ENCODE peak calls at places on chromosomes 13 and 19, in nine cellular contexts. E is ascending aorta; G is transverse colon; U is cardiac muscle cell; J is Peyer's patch; Y is neural progenitor cell; V is naive thymus-derived CD4-positive, alpha-beta T cell; H is thoracic aorta; X is GM23248. D is an unnamed sample.

GRCh38 chr13:30690282-30691188 is 44.8 kb upstream of the ALOX5AP start:
- DNase-seq in X (peak; percentile 96), H (no peak), Y (no peak), J (peak; percentile 56), E (peak; percentile 56), V (no peak), U (no peak), G (peak; percentile 74), D (no peak)

GRCh38 chr13:28590450-28590849 is 68.5 kb upstream of the POMP start:
- DNase-seq in H (no peak), X (no peak), E (no peak), U (no peak), Y (no peak), V (no peak), G (no peak), J (no peak), D (no peak)

GRCh38 chr19:4295972-4296771 is 6.0 kb downstream of the TMIGD2 start:
- DNase-seq in V (no peak), U (no peak), H (no peak), Y (no peak), X (no peak), E (no peak), G (peak; percentile 22), J (no peak), D (no peak)

GRCh38 chr13:114107686-114108081 is 24.7 kb downstream of the RASA3 start:
- DNase-seq in V (no peak), G (peak; percentile 8), U (no peak), X (peak; percentile 86), E (no peak), Y (no peak), H (no peak), J (no peak), D (no peak)

GRCh38 chr19:10104665-10105221 is 1.4 kb upstream of the PPAN start:
- DNase-seq in V (peak; percentile 68), X (no peak), H (no peak), Y (no peak), G (peak; percentile 58), E (no peak), U (no peak), J (peak; percentile 86), D (peak; percentile 88)

GRCh38 chr19:13839938-13840750 is 36.8 kb upstream of the NANOS3 start:
- DNase-seq in X (peak; percentile 94), J (peak; percentile 44), Y (no peak), H (no peak), E (peak; percentile 60), V (no peak), G (peak; percentile 91), U (no peak), D (peak; percentile 51)

GRCh38 chr13:25473864-25474263 is 102.1 kb downstream of the ATP8A2 start:
- DNase-seq in X (peak; percentile 14), V (no peak), G (no peak), H (no peak), J (no peak), Y (no peak), E (no peak), U (no peak), D (no peak)

GRCh38 chr13:51584731-51585191 is 499 bp downstream of the WDFY2 start:
- DNase-seq in X (peak; percentile 77), G (peak; percentile 62), V (peak; percentile 68), J (peak; percentile 61), U (peak; percentile 66), H (peak; percentile 15), Y (peak; percentile 84), E (no peak), D (peak; percentile 79)

GRCh38 chr19:3459322-3459881 is 20.9 kb downstream of the SMIM24 start:
- DNase-seq in Y (no peak), G (peak; percentile 63), U (peak; percentile 60), J (peak; percentile 24), V (no peak), H (peak; percentile 87), X (peak; percentile 94), E (peak; percentile 80), D (no peak)

GRCh38 chr13:47216176-47216822 is 319.4 kb upstream of the HTR2A start:
- DNase-seq in V (no peak), E (no peak), J (no peak), H (no peak), G (no peak), U (no peak), X (peak; percentile 57), Y (no peak), D (no peak)

GRCh38 chr13:39531646-39532045 is 71.3 kb downstream of the LHFPL6 start:
- DNase-seq in J (no peak), G (no peak), Y (no peak), U (no peak), V (no peak), H (no peak), E (no peak), X (peak; percentile 50), D (no peak)

GRCh38 chr19:4352701-4353121 is 9.3 kb downstream of the MPND start:
- DNase-seq in E (no peak), X (peak; percentile 72), J (no peak), U (peak; percentile 76), Y (peak; percentile 84), V (peak; percentile 31), H (no peak), G (no peak), D (peak; percentile 58)

GRCh38 chr19:7874080-7874856 is at the start of gene PRR36:
- DNase-seq in J (no peak), Y (peak; percentile 92), X (no peak), V (no peak), G (no peak), U (peak; percentile 90), H (no peak), E (no peak), D (no peak)

DNA sequence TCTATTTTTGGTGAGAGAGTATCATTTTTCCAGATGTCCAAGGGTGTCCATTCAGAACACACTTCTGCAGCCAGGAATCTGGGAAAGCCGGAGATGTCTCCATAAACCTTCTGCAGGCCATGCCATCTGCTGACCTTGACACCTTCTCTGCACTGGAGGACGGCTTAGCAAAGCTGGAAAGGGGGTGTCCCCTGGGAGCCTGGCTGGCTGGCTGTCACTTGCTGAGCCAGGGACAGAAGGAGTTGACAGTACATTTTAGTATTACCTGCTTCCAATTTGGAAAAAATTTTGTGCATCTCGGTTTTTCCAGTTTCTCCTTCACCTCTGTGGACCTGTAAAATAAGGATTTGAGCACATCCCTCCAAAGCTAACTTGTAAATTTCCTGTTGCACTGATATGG is 8.2 kb upstream of the CHST8 start:
- DNase-seq in V (no peak), H (no peak), J (no peak), Y (no peak), E (no peak), X (no peak), U (no peak), G (no peak), D (no peak)
- H3K36me3 ChIP-seq in V (no peaks in the 10 kb centered on the region), H (no peaks in the 10 kb centered on the region), J (no peaks in the 10 kb centered on the region), Y (no peaks in the 10 kb centered on the region), E (no peaks in the 10 kb centered on the region), X (no peaks in the 10 kb centered on the region), U (no peaks in the 10 kb centered on the region), G (no peaks in the 10 kb centered on the region), D (no peaks in the 10 kb centered on the region)

GRCh38 chr19:33268162-33268991 is 34.0 kb downstream of the CEBPA start:
- DNase-seq in U (no peak), G (no peak), E (no peak), X (no peak), H (no peak), J (no peak), V (no peak), Y (no peak), D (no peak)
- H3K27ac ChIP-seq in U (no peak overlapping the region), G (no peak overlapping the region), E (no peak overlapping the region), X (no peak overlapping the region), H (no peak overlapping the region), J (no peak overlapping the region), V (no peak overlapping the region), Y (no peak overlapping the region), D (no peak overlapping the region)

DNA sequence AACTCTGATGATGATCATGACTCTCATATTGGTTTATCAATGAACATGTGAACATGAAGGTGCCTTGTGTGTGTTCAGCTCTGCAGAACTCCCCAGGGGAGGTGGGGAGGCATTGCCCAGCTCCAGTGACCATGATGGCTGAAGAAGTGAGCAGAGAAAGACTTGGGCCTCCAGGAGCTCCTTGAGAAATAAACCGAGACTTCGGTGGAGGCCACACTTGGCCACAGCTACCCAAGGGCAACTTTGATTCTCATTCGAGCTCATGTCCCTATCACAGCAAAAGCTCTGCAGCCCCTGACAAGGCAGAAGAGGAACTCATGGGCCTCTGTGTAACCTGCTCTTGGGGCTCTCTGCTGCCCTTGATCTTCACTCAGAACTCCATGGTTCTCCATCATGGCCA is 44.1 kb upstream of the ZNF536 start:
- DNase-seq in V (no peak), Y (no peak), J (no peak), E (no peak), G (no peak), X (no peak), H (no peak), U (no peak), D (no peak)
- H3K4me1 ChIP-seq in V (no peaks in the 10 kb centered on the region), Y (no peaks in the 10 kb centered on the region), J (no peaks in the 10 kb centered on the region), E (no peaks in the 10 kb centered on the region), G (no peaks in the 10 kb centered on the region), X (no peaks in the 10 kb centered on the region), H (no peaks in the 10 kb centered on the region), U (no peaks in the 10 kb centered on the region), D (no peaks in the 10 kb centered on the region)

DNA sequence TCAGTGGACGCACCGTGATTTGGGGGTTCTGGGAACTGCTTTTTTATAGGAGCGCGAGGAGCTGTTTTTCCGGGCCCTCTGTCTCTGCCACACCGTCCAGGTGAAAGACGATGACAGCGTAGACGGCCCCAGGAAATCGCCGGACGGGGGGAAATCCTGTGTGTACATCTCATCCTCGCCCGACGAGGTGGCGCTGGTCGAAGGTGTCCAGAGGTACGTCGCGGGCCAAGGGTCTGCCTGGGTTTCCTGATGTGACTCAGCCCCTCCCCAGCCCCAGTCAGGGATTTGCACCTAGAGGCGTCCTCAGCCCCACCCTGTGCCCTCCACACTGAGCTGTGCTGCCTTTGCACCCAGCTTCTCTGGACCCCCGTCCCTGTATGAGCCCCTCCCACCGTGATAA is 136.2 kb upstream of the MCF2L start:
- DNase-seq in V (no peak), H (no peak), E (no peak), Y (no peak), G (no peak), X (no peak), U (no peak), J (no peak), D (no peak)
- H3K36me3 ChIP-seq in V (no peaks in the 10 kb centered on the region), H (peaks cover 12% of the 10 kb centered on the region), E (peaks cover 56% of the 10 kb centered on the region), Y (no peaks in the 10 kb centered on the region), G (peaks cover 6% of the 10 kb centered on the region), X (no peaks in the 10 kb centered on the region), U (peaks cover 58% of the 10 kb centered on the region), J (peaks cover 59% of the 10 kb centered on the region), D (peaks cover 43% of the 10 kb centered on the region)

GRCh38 chr13:106534844-106535551 is 464 bp downstream of the EFNB2 start:
- DNase-seq in V (peak; percentile 7), E (no peak), Y (no peak), X (peak; percentile 24), G (no peak), U (peak; percentile 37), H (no peak), J (no peak), D (peak; percentile 22)
- H3K27ac ChIP-seq in V (no peak overlapping the region), E (peak overlapping the region; percentile 97), Y (no peak overlapping the region), X (no peak overlapping the region), G (peak overlapping the region; percentile 91), U (no peak overlapping the region), H (peak overlapping the region; percentile 88), J (peak overlapping the region; percentile 64), D (no peak overlapping the region)

GRCh38 chr13:75803982-75804381 is 167.9 kb downstream of the LMO7 start:
- DNase-seq in X (no peak), E (no peak), Y (no peak), H (no peak), V (no peak), U (peak; percentile 80), J (no peak), G (no peak), D (no peak)
- H3K4me1 ChIP-seq in X (peaks cover 24% of the 10 kb centered on the region), E (peaks cover 3% of the 10 kb centered on the region), Y (peaks cover 8% of the 10 kb centered on the region), H (peaks cover 49% of the 10 kb centered on the region), V (peaks cover 28% of the 10 kb centered on the region), U (peaks cover 41% of the 10 kb centered on the region), J (no peaks in the 10 kb centered on the region), G (no peaks in the 10 kb centered on the region), D (peaks cover 15% of the 10 kb centered on the region)

GRCh38 chr19:47687906-47688305 is 25.3 kb upstream of the EHD2 start:
- DNase-seq in H (no peak), Y (no peak), U (no peak), V (no peak), X (no peak), J (no peak), G (no peak), E (no peak), D (no peak)
- H3K36me3 ChIP-seq in H (peaks cover 5% of the 10 kb centered on the region), Y (no peaks in the 10 kb centered on the region), U (no peaks in the 10 kb centered on the region), V (no peaks in the 10 kb centered on the region), X (peaks cover 6% of the 10 kb centered on the region), J (peaks cover 23% of the 10 kb centered on the region), G (peaks cover 4% of the 10 kb centered on the region), E (peaks cover 27% of the 10 kb centered on the region), D (no peaks in the 10 kb centered on the region)

D was measured in CD4-positive, alpha-beta memory T cell.